ENCODE peak calls at places on chromosomes 6 and 20, in seven cellular contexts. C is HepG2, R is GM12878, I is GM12891, D is K562, K is SK-N-SH, M is H1. X is an unnamed sample.

GRCh38 chr6:127403636-127404035 is 55.6 kb downstream of the KIAA0408 start:
- DNase-seq in D (no peak), K (no peak), C (no peak), R (peak), M (no peak), I (no peak), X (peak)

GRCh38 chr6:38271081-38271480 is 368.6 kb downstream of the BTBD9 start:
- DNase-seq in M (no peak), C (no peak), I (no peak), D (no peak), R (no peak), K (no peak), X (no peak)

GRCh38 chr6:143744593-143745151 is 66.9 kb downstream of the PHACTR2 start:
- DNase-seq in D (no peak), C (peak), K (no peak), I (no peak), R (no peak), M (no peak), X (no peak)

GRCh38 chr6:47260021-47260420 is 49.7 kb downstream of the TNFRSF21 start:
- DNase-seq in R (no peak), I (no peak), C (no peak), K (no peak), M (no peak), D (no peak), X (no peak)

GRCh38 chr6:155328539-155329459 is 14.5 kb upstream of the TFB1M start:
- DNase-seq in D (no peak), I (no peak), K (no peak), C (peak), M (no peak), R (no peak), X (no peak)

GRCh38 chr6:13006578-13007300 is 290.2 kb downstream of the PHACTR1 start:
- DNase-seq in D (peak), I (no peak), M (no peak), K (no peak), C (no peak), R (no peak), X (no peak)

GRCh38 chr20:45156728-45157127 is 18.0 kb upstream of the PI3 start:
- DNase-seq in M (no peak), D (no peak), K (no peak), I (no peak), C (no peak), R (no peak), X (no peak)

GRCh38 chr6:46734867-46735719 is at the start of gene PLA2G7:
- DNase-seq in I (peak), D (no peak), M (peak), K (peak), R (no peak), C (no peak), X (peak)

GRCh38 chr6:21208114-21208795 is 385.3 kb upstream of the SOX4 start:
- DNase-seq in M (no peak), C (peak), K (no peak), D (no peak), I (no peak), R (no peak), X (no peak)

GRCh38 chr6:2851727-2852513 is 10.3 kb upstream of the SERPINB1 start:
- DNase-seq in M (no peak), C (no peak), D (no peak), R (no peak), I (no peak), K (no peak), X (no peak)

GRCh38 chr6:125008261-125008671 is 46.0 kb downstream of the RNF217 start:
- DNase-seq in R (no peak), D (no peak), M (no peak), I (no peak), K (no peak), C (no peak), X (no peak)

GRCh38 chr20:10594286-10594868 is 79.4 kb downstream of the JAG1 start:
- DNase-seq in I (no peak), C (no peak), R (no peak), D (no peak), M (no peak), K (no peak), X (no peak)

GRCh38 chr6:35590622-35591066 is 77.9 kb upstream of the TULP1 start:
- DNase-seq in K (no peak), D (no peak), M (no peak), C (no peak), R (no peak), I (no peak), X (no peak)

GRCh38 chr6:140051521-140052455 is 677.3 kb upstream of the CITED2 start:
- DNase-seq in D (no peak), M (no peak), C (no peak), K (peak), R (no peak), I (no peak), X (no peak)

GRCh38 chr6:118134257-118134656 is 227.2 kb downstream of the SLC35F1 start:
- DNase-seq in R (no peak), D (no peak), C (no peak), M (no peak), I (no peak), K (no peak), X (no peak)
- TF ChIP-seq POLR2AphosphoS5 in R (no peak), D (no peak), C (no peak), M (no peak), I (no peak), K (no peak), X (no peak)

GRCh38 chr20:62475819-62476073 is at the start of gene GATA5:
- DNase-seq in M (peak), D (no peak), I (no peak), K (no peak), C (no peak), R (no peak), X (no peak)
- TF ChIP-seq TAF1 in M (no peak), D (no peak), I (no peak), K (no peak), C (no peak), R (no peak), X (no peak)

GRCh38 chr6:80607814-80608391 is 501.4 kb downstream of the BCKDHB start:
- DNase-seq in C (no peak), R (no peak), I (no peak), D (no peak), M (no peak), K (no peak), X (no peak)
- TF ChIP-seq POLR2AphosphoS5 in C (no peak), R (no peak), I (no peak), D (no peak), M (no peak), K (no peak), X (no peak)

GRCh38 chr20:9021216-9021615 is 47.7 kb upstream of the PLCB4 start:
- DNase-seq in I (no peak), K (no peak), M (no peak), C (no peak), R (no peak), D (no peak), X (no peak)

GRCh38 chr20:9024596-9024995 is 44.3 kb upstream of the PLCB4 start:
- DNase-seq in K (no peak), R (no peak), D (no peak), M (no peak), I (no peak), C (no peak), X (no peak)

GRCh38 chr20:9022361-9022760 is 46.5 kb upstream of the PLCB4 start:
- DNase-seq in M (no peak), R (no peak), K (no peak), C (no peak), I (no peak), D (no peak), X (no peak)

GRCh38 chr20:9019833-9020232 is 49.1 kb upstream of the PLCB4 start:
- DNase-seq in K (no peak), M (no peak), I (no peak), R (no peak), D (no peak), C (no peak), X (no peak)

DNA sequence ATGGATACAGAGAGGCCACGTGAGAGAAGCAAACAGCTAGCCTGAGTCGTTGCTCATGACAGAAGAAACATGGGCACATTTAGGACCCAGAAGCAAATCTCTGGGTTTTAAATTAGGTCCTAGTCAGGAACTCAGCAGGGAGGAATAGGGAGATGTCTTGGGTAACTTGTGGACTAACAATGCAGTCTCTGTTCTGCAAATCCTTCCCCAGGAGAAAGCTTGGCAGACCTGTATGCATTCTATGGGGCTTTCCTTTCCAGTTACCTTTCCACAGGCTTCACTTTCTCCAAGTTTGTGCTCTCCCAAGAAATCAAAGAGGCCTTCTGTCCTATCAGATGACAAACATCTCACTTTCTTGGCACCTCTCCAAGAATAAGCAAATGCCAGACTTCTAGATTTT is 47.2 kb upstream of the PLCB4 start:
- DNase-seq in M (no peak), D (no peak), K (no peak), R (no peak), C (no peak), I (no peak), X (no peak)
- TF ChIP-seq TAF1 in M (no peak), D (no peak), K (no peak), R (no peak), C (no peak), I (no peak), X (no peak)

DNA sequence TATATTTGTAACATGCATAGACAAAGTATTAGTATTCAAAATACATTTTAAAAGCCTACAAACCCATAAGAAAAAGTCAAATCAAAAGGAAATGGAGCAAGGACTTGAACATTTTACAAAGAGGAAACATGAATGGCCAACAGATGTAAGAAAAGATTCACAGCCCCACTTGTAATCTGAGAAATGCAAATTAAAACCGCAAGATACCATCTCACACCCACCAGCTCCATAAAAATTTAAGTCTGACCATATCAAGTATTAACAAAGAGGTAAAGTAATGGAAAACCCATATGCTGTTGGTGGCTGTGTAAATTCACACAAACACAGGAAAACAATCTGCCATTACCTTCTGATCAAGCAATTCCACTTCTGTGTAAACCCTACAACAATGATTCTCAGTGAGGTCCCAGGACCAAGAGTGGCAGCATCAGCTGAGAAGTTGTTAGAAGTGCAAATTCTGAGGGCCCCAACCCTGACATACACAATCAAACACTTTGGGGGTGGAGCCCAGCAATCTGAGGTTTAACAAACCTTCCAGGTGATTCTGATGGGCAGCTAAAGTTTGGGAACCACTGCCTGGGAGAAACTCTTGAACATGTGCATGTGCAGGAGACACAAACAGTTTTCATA is 30.9 kb downstream of the BCL2L1 start:
- DNase-seq in M (no peak), R (no peak), K (no peak), C (no peak), I (no peak), D (no peak), X (no peak)
- TF ChIP-seq POLR2AphosphoS5 in M (no peak), R (no peak), K (no peak), C (no peak), I (no peak), D (no peak), X (no peak)

GRCh38 chr6:16276991-16277981 is 38.9 kb downstream of the GMPR start:
- DNase-seq in M (peak), I (no peak), K (peak), D (peak), R (no peak), C (peak), X (no peak)
- TF ChIP-seq TAF1 in M (no peak), I (no peak), K (no peak), D (no peak), R (no peak), C (no peak), X (no peak)

GRCh38 chr6:41759106-41759904 is 12.1 kb upstream of the PGC start:
- DNase-seq in C (no peak), D (no peak), M (no peak), R (no peak), I (no peak), K (no peak), X (no peak)
- TF ChIP-seq POLR2AphosphoS5 in C (no peak), D (no peak), M (no peak), R (no peak), I (no peak), K (no peak), X (no peak)

DNA sequence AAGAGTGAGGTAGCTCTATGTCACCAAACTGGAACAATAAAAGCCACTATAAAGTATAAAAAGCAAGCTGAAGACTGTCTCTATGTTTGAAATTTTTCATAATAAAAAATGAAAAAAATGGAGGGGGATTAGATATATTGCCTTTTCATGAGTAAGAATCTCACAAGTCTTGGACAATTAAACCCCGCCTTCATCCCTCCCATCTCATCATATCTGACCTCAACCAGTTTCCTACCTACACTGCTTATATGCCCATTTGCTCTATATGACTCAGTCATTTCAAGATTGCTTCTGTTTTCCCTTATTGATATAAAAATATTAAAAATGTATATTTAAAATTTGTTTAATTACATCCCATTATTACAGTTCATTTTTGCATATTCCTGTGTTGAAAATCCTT is 2.9 kb upstream of the TRIM39 start:
- DNase-seq in M (no peak), R (no peak), C (no peak), D (peak), I (no peak), K (no peak), X (no peak)
- TF ChIP-seq TAF1 in M (no peak), R (no peak), C (no peak), D (no peak), I (no peak), K (no peak), X (no peak)

GRCh38 chr6:11253594-11253993 is 21.1 kb upstream of the NEDD9 start:
- DNase-seq in C (no peak), M (no peak), K (no peak), D (no peak), R (no peak), I (no peak), X (no peak)

GRCh38 chr6:11246722-11247121 is 14.3 kb upstream of the NEDD9 start:
- DNase-seq in I (no peak), D (no peak), K (no peak), M (no peak), C (no peak), R (no peak), X (no peak)

GRCh38 chr6:11248974-11249761 is 16.7 kb upstream of the NEDD9 start:
- DNase-seq in R (no peak), I (no peak), K (no peak), C (no peak), M (no peak), D (no peak), X (no peak)

GRCh38 chr6:11251553-11252358 is 19.3 kb upstream of the NEDD9 start:
- DNase-seq in D (no peak), R (no peak), M (no peak), I (no peak), C (peak), K (peak), X (no peak)
- TF ChIP-seq POLR2AphosphoS5 in D (no peak), R (no peak), M (no peak), I (no peak), C (no peak), K (no peak), X (no peak)

GRCh38 chr20:3753501-3754257 is 13.9 kb downstream of the ADISSP start:
- DNase-seq in R (no peak), C (no peak), K (no peak), I (no peak), D (no peak), M (no peak), X (no peak)

GRCh38 chr20:3751284-3751663 is 16.3 kb downstream of the ADISSP start:
- DNase-seq in K (no peak), M (no peak), I (no peak), D (no peak), C (no peak), R (no peak), X (no peak)

GRCh38 chr20:3752386-3752759 is 15.2 kb downstream of the ADISSP start:
- DNase-seq in M (no peak), D (no peak), I (no peak), K (no peak), C (no peak), R (no peak), X (no peak)

GRCh38 chr20:3753098-3753497 is 14.5 kb downstream of the ADISSP start:
- DNase-seq in R (no peak), I (peak), M (peak), K (peak), D (peak), C (peak), X (peak)

GRCh38 chr20:3751664-3752385 is 15.7 kb downstream of the ADISSP start:
- DNase-seq in R (no peak), D (no peak), M (peak), K (peak), C (no peak), I (no peak), X (no peak)
- TF ChIP-seq TAF1 in R (no peak), D (no peak), M (peak), K (no peak), C (no peak), I (no peak), X (no peak)

X was measured in GM12892.